ENCODE peak calls at places on chromosomes 12 and 14, in eight cellular contexts. One of them, this sample, is unnamed.

GRCh38 chr12:72982351-72982750 is 710.2 kb downstream of the TRHDE start:
- DNase-seq in neural crest cell: no peak
- DNase-seq in non-pigmented ciliary epithelial cell: no peak
- DNase-seq in CD8-positive, alpha-beta memory T cell: no peak
- DNase-seq in aorta: no peak
- DNase-seq in progenitor cell of endocrine pancreas: no peak
- DNase-seq in NCI-H1105 treated with DMSO at 0.1 percent for 48 hours: no peak
- DNase-seq in PC-3: peak; percentile 74
- DNase-seq in this sample: no peak

GRCh38 chr12:123005081-123005626 is 24.7 kb downstream of the ARL6IP4 start:
- DNase-seq in neural crest cell: no peak
- DNase-seq in CD8-positive, alpha-beta memory T cell: no peak
- DNase-seq in non-pigmented ciliary epithelial cell: no peak
- DNase-seq in aorta: no peak
- DNase-seq in NCI-H1105 treated with DMSO at 0.1 percent for 48 hours: no peak
- DNase-seq in progenitor cell of endocrine pancreas: no peak
- DNase-seq in PC-3: no peak
- DNase-seq in this sample: no peak

GRCh38 chr14:105854600-105855245 is 328.3 kb downstream of the TMEM121 start:
- DNase-seq in non-pigmented ciliary epithelial cell: no peak
- DNase-seq in NCI-H1105 treated with DMSO at 0.1 percent for 48 hours: no peak
- DNase-seq in PC-3: no peak
- DNase-seq in CD8-positive, alpha-beta memory T cell: no peak
- DNase-seq in neural crest cell: no peak
- DNase-seq in aorta: no peak
- DNase-seq in progenitor cell of endocrine pancreas: no peak
- DNase-seq in this sample: no peak

GRCh38 chr12:102347761-102348160 is 132.6 kb downstream of the IGF1 start:
- DNase-seq in non-pigmented ciliary epithelial cell: no peak
- DNase-seq in CD8-positive, alpha-beta memory T cell: no peak
- DNase-seq in aorta: no peak
- DNase-seq in PC-3: no peak
- DNase-seq in NCI-H1105 treated with DMSO at 0.1 percent for 48 hours: no peak
- DNase-seq in progenitor cell of endocrine pancreas: no peak
- DNase-seq in neural crest cell: no peak
- DNase-seq in this sample: no peak

GRCh38 chr14:90562652-90563051 is 165.8 kb downstream of the CALM1 start:
- DNase-seq in neural crest cell: no peak
- DNase-seq in CD8-positive, alpha-beta memory T cell: no peak
- DNase-seq in progenitor cell of endocrine pancreas: no peak
- DNase-seq in NCI-H1105 treated with DMSO at 0.1 percent for 48 hours: no peak
- DNase-seq in non-pigmented ciliary epithelial cell: no peak
- DNase-seq in PC-3: no peak
- DNase-seq in aorta: peak; percentile 20
- DNase-seq in this sample: no peak

GRCh38 chr12:12017135-12017581 is 53.6 kb upstream of the BCL2L14 start:
- DNase-seq in CD8-positive, alpha-beta memory T cell: no peak
- DNase-seq in NCI-H1105 treated with DMSO at 0.1 percent for 48 hours: no peak
- DNase-seq in progenitor cell of endocrine pancreas: no peak
- DNase-seq in neural crest cell: no peak
- DNase-seq in non-pigmented ciliary epithelial cell: no peak
- DNase-seq in aorta: no peak
- DNase-seq in PC-3: no peak
- DNase-seq in this sample: no peak

GRCh38 chr14:77142289-77142814 is 761 bp upstream of the ZDHHC22 start:
- DNase-seq in CD8-positive, alpha-beta memory T cell: no peak
- DNase-seq in non-pigmented ciliary epithelial cell: no peak
- DNase-seq in aorta: peak; percentile 15
- DNase-seq in NCI-H1105 treated with DMSO at 0.1 percent for 48 hours: no peak
- DNase-seq in PC-3: no peak
- DNase-seq in neural crest cell: no peak
- DNase-seq in progenitor cell of endocrine pancreas: no peak
- DNase-seq in this sample: no peak

GRCh38 chr14:63544641-63545234 is 1.6 kb upstream of the PPP2R5E start:
- DNase-seq in PC-3: peak; percentile 52
- DNase-seq in non-pigmented ciliary epithelial cell: no peak
- DNase-seq in neural crest cell: no peak
- DNase-seq in NCI-H1105 treated with DMSO at 0.1 percent for 48 hours: no peak
- DNase-seq in CD8-positive, alpha-beta memory T cell: no peak
- DNase-seq in progenitor cell of endocrine pancreas: no peak
- DNase-seq in aorta: no peak
- DNase-seq in this sample: no peak

GRCh38 chr12:991350-992278 is 591 bp downstream of the ERC1 start:
- DNase-seq in progenitor cell of endocrine pancreas: peak; percentile 73
- DNase-seq in CD8-positive, alpha-beta memory T cell: no peak
- DNase-seq in non-pigmented ciliary epithelial cell: no peak
- DNase-seq in NCI-H1105 treated with DMSO at 0.1 percent for 48 hours: peak; percentile 79
- DNase-seq in neural crest cell: no peak
- DNase-seq in aorta: peak; percentile 80
- DNase-seq in PC-3: peak; percentile 17
- DNase-seq in this sample: no peak

GRCh38 chr12:27615331-27615891 is 80.8 kb upstream of the REP15 start:
- DNase-seq in progenitor cell of endocrine pancreas: no peak
- DNase-seq in CD8-positive, alpha-beta memory T cell: no peak
- DNase-seq in non-pigmented ciliary epithelial cell: no peak
- DNase-seq in NCI-H1105 treated with DMSO at 0.1 percent for 48 hours: no peak
- DNase-seq in aorta: no peak
- DNase-seq in neural crest cell: no peak
- DNase-seq in PC-3: peak; percentile 81
- DNase-seq in this sample: no peak

GRCh38 chr14:92459479-92460421 is 53.8 kb upstream of the RIN3 start:
- DNase-seq in non-pigmented ciliary epithelial cell: no peak
- DNase-seq in aorta: no peak
- DNase-seq in neural crest cell: no peak
- DNase-seq in PC-3: no peak
- DNase-seq in NCI-H1105 treated with DMSO at 0.1 percent for 48 hours: no peak
- DNase-seq in progenitor cell of endocrine pancreas: no peak
- DNase-seq in CD8-positive, alpha-beta memory T cell: no peak
- DNase-seq in this sample: no peak

GRCh38 chr14:95272057-95272456 is 47.7 kb downstream of the CLMN start:
- DNase-seq in progenitor cell of endocrine pancreas: no peak
- DNase-seq in non-pigmented ciliary epithelial cell: no peak
- DNase-seq in neural crest cell: no peak
- DNase-seq in PC-3: no peak
- DNase-seq in CD8-positive, alpha-beta memory T cell: no peak
- DNase-seq in NCI-H1105 treated with DMSO at 0.1 percent for 48 hours: no peak
- DNase-seq in aorta: no peak
- DNase-seq in this sample: no peak